ENCODE peak calls at places on chromosomes 11 and 22, in five cellular contexts. One of them, this sample, is unnamed. For H3K4me1 and H3K9me3, the result is how much of the 10 kb centered on the place peaks cover.

GRCh38 chr11:76415073-76415472 is 29.7 kb upstream of the EMSY start:
- DNase-seq in PC-9: no peak
- DNase-seq in MM.1S: peak
- DNase-seq in IMR-90: no peak
- DNase-seq in uterus: no peak
- DNase-seq in this sample: no peak

GRCh38 chr22:41203118-41203517 is 2.0 kb upstream of the L3MBTL2 start:
- DNase-seq in PC-9: no peak
- DNase-seq in MM.1S: no peak
- DNase-seq in IMR-90: no peak
- DNase-seq in uterus: no peak
- DNase-seq in this sample: no peak

GRCh38 chr11:126357055-126357962 is 1.8 kb downstream of the ST3GAL4 start:
- DNase-seq in PC-9: no peak
- DNase-seq in MM.1S: no peak
- DNase-seq in IMR-90: no peak
- DNase-seq in uterus: no peak
- DNase-seq in this sample: no peak

GRCh38 chr11:82547163-82547560 is 186.5 kb downstream of the FAM181B start:
- DNase-seq in PC-9: no peak
- DNase-seq in MM.1S: no peak
- DNase-seq in IMR-90: no peak
- DNase-seq in uterus: no peak
- DNase-seq in this sample: no peak

GRCh38 chr11:37108436-37109204 is 510.6 kb upstream of the RAG2 start:
- DNase-seq in PC-9: no peak
- DNase-seq in MM.1S: no peak
- DNase-seq in IMR-90: no peak
- DNase-seq in uterus: no peak
- DNase-seq in this sample: no peak

GRCh38 chr11:111565111-111565720 is 24.7 kb downstream of the LAYN start:
- DNase-seq in PC-9: peak
- DNase-seq in MM.1S: peak
- DNase-seq in IMR-90: peak
- DNase-seq in uterus: peak
- DNase-seq in this sample: peak

GRCh38 chr11:106969660-106970059 is 48.6 kb downstream of the GUCY1A2 start:
- DNase-seq in PC-9: no peak
- DNase-seq in MM.1S: no peak
- DNase-seq in IMR-90: no peak
- DNase-seq in uterus: no peak
- DNase-seq in this sample: no peak

GRCh38 chr11:112658521-112658920 is 302.7 kb upstream of the NCAM1 start:
- DNase-seq in PC-9: no peak
- DNase-seq in MM.1S: no peak
- DNase-seq in IMR-90: no peak
- DNase-seq in uterus: no peak
- DNase-seq in this sample: no peak

GRCh38 chr11:90243534-90243933 is 20.7 kb upstream of the CHORDC1 start:
- DNase-seq in PC-9: no peak
- DNase-seq in MM.1S: no peak
- DNase-seq in IMR-90: no peak
- DNase-seq in uterus: no peak
- DNase-seq in this sample: no peak

GRCh38 chr11:68776442-68777235 is 25.3 kb upstream of the TESMIN start:
- DNase-seq in PC-9: peak
- DNase-seq in MM.1S: no peak
- DNase-seq in IMR-90: no peak
- DNase-seq in uterus: no peak
- DNase-seq in this sample: no peak

GRCh38 chr11:128625316-128625715 is 38.0 kb upstream of the ETS1 start:
- DNase-seq in PC-9: no peak
- DNase-seq in MM.1S: no peak
- DNase-seq in IMR-90: no peak
- DNase-seq in uterus: no peak
- DNase-seq in this sample: no peak

GRCh38 chr11:14288189-14288935 is 70.6 kb downstream of the RRAS2 start:
- DNase-seq in PC-9: no peak
- DNase-seq in MM.1S: peak
- DNase-seq in IMR-90: peak
- DNase-seq in uterus: no peak
- DNase-seq in this sample: no peak

GRCh38 chr11:95692526-95693270 is 96.9 kb downstream of the FAM76B start:
- DNase-seq in PC-9: no peak
- DNase-seq in MM.1S: no peak
- DNase-seq in IMR-90: peak
- DNase-seq in uterus: no peak
- DNase-seq in this sample: no peak

DNA sequence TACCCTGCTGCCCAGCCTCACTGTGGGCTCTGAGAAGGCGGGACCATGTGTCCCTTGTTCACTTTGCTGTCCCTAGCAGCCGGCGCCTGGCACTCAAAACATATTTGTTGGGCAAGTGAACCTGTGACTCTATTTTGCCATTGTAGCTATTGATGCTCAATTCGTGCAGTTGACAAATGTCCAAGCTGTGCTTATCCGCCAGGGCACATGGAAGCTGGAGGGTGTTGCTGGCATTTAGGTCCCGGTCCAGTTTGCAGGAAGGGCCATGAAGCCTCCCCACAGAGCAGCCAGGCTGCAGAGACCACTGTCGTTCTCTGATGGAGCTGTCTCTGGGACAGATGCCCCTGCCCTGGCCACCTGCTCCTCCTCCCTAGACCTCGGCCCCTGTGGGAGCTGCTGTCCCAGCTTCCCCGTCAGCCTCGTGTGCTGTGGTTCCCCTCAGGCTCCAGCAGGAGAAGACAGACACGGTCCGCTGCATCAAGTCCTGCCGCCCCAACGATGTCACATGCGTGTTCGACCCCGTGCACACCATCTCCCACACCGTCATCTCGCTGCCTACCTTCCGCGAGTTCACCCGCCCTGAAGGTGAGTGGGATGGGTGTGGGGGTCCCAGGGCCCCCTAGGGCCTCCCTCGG is 71.5 kb downstream of the FBLN1 start:
- DNase-seq in PC-9: no peak
- DNase-seq in MM.1S: no peak
- DNase-seq in IMR-90: no peak
- DNase-seq in uterus: no peak
- DNase-seq in this sample: no peak
- H3K4me1 ChIP-seq in PC-9: under half
- H3K4me1 ChIP-seq in MM.1S: under half
- H3K4me1 ChIP-seq in IMR-90: under half
- H3K4me1 ChIP-seq in uterus: under half
- H3K4me1 ChIP-seq in this sample: under half

GRCh38 chr11:2653930-2654739 is 45.7 kb downstream of the KCNQ1OT1 start:
- DNase-seq in PC-9: no peak
- DNase-seq in MM.1S: no peak
- DNase-seq in IMR-90: no peak
- DNase-seq in uterus: no peak
- DNase-seq in this sample: no peak

GRCh38 chr11:2655834-2656622 is 43.8 kb downstream of the KCNQ1OT1 start:
- DNase-seq in PC-9: no peak
- DNase-seq in MM.1S: no peak
- DNase-seq in IMR-90: peak
- DNase-seq in uterus: no peak
- DNase-seq in this sample: no peak

GRCh38 chr11:2655320-2655719 is 44.5 kb downstream of the KCNQ1OT1 start:
- DNase-seq in PC-9: no peak
- DNase-seq in MM.1S: no peak
- DNase-seq in IMR-90: no peak
- DNase-seq in uterus: no peak
- DNase-seq in this sample: no peak

GRCh38 chr11:2657697-2658284 is 42.0 kb downstream of the KCNQ1OT1 start:
- DNase-seq in PC-9: no peak
- DNase-seq in MM.1S: no peak
- DNase-seq in IMR-90: no peak
- DNase-seq in uterus: no peak
- DNase-seq in this sample: no peak

DNA sequence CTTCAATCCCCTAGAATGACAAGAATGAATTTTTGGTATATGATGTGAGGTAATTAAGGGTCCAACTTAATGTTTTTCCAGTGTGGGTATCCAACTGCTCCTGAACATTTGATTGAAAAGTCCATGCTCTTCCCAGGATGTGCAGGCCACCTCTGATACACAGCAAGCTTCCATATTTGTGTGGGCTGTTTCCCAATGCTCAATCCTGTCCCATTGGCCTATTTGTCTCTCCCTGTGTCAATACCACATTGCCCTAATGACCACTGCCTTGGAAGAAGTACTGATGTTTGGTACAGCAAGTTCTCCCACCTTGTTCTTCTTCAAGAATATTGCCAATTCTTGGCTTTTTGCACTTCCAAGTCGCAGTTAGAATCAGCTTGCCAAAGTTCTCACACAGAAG is 42.9 kb downstream of the KCNQ1OT1 start:
- DNase-seq in PC-9: no peak
- DNase-seq in MM.1S: no peak
- DNase-seq in IMR-90: no peak
- DNase-seq in uterus: no peak
- DNase-seq in this sample: no peak
- H3K9me3 ChIP-seq in PC-9: under half
- H3K9me3 ChIP-seq in MM.1S: under half
- H3K9me3 ChIP-seq in IMR-90: half or more
- H3K9me3 ChIP-seq in uterus: under half
- H3K9me3 ChIP-seq in this sample: under half

GRCh38 chr11:114161486-114162250 is 102.2 kb downstream of the ZBTB16 start:
- DNase-seq in PC-9: no peak
- DNase-seq in MM.1S: no peak
- DNase-seq in IMR-90: no peak
- DNase-seq in uterus: no peak
- DNase-seq in this sample: no peak
- H3K4me1 ChIP-seq in PC-9: under half
- H3K4me1 ChIP-seq in MM.1S: under half
- H3K4me1 ChIP-seq in IMR-90: under half
- H3K4me1 ChIP-seq in uterus: under half
- H3K4me1 ChIP-seq in this sample: half or more

DNA sequence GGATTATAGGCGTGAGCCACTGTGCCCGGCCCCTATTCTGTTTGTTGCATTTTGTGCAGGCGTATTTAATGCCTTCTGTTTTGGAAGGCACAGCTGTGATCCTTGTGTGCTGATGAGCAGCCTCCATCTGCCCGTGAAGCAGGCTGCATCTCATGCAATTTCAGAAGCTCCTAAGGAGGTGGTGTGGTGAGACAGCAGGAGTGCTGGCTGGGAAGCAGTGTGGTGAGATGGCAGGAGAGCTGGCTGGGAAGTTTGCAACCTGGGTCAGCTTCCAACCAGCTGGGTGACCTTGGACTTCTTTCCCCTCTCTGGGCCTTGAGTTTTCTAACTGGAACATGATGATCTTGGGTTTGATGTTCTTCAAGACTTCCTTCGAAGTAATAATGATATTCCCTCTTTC is 525.1 kb downstream of the TBC1D22A start:
- DNase-seq in PC-9: no peak
- DNase-seq in MM.1S: no peak
- DNase-seq in IMR-90: no peak
- DNase-seq in uterus: no peak
- DNase-seq in this sample: no peak
- H3K9me3 ChIP-seq in PC-9: under half
- H3K9me3 ChIP-seq in MM.1S: under half
- H3K9me3 ChIP-seq in IMR-90: under half
- H3K9me3 ChIP-seq in uterus: under half
- H3K9me3 ChIP-seq in this sample: under half

GRCh38 chr11:47986219-47986618 is 5.9 kb downstream of the PTPRJ start:
- DNase-seq in PC-9: no peak
- DNase-seq in MM.1S: no peak
- DNase-seq in IMR-90: no peak
- DNase-seq in uterus: no peak
- DNase-seq in this sample: no peak
- H3K4me1 ChIP-seq in PC-9: half or more
- H3K4me1 ChIP-seq in MM.1S: under half
- H3K4me1 ChIP-seq in IMR-90: under half
- H3K4me1 ChIP-seq in uterus: under half
- H3K4me1 ChIP-seq in this sample: under half

DNA sequence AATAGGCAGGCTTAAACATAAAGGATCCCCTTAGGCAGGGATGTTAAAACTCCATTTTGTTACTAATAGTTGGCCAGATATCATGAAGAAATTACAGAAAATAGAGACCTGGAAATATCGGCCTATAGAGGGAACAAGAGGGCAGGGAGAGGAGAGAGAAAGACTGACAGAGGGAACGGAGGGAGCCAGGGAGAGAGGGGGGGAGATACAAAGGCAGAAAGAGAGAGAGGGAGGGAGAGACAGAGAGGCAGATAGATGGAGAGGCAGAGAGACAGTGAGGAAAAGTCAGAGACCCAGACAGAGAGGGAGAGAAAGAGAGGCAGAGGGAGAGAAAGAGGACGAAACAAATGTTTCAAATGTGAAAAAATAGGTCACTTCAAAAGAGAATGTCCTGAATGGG is 53.5 kb downstream of the ZNF280B start:
- DNase-seq in PC-9: no peak
- DNase-seq in MM.1S: no peak
- DNase-seq in IMR-90: no peak
- DNase-seq in uterus: no peak
- DNase-seq in this sample: no peak
- H3K9me3 ChIP-seq in PC-9: under half
- H3K9me3 ChIP-seq in MM.1S: under half
- H3K9me3 ChIP-seq in IMR-90: under half
- H3K9me3 ChIP-seq in uterus: under half
- H3K9me3 ChIP-seq in this sample: under half

DNA sequence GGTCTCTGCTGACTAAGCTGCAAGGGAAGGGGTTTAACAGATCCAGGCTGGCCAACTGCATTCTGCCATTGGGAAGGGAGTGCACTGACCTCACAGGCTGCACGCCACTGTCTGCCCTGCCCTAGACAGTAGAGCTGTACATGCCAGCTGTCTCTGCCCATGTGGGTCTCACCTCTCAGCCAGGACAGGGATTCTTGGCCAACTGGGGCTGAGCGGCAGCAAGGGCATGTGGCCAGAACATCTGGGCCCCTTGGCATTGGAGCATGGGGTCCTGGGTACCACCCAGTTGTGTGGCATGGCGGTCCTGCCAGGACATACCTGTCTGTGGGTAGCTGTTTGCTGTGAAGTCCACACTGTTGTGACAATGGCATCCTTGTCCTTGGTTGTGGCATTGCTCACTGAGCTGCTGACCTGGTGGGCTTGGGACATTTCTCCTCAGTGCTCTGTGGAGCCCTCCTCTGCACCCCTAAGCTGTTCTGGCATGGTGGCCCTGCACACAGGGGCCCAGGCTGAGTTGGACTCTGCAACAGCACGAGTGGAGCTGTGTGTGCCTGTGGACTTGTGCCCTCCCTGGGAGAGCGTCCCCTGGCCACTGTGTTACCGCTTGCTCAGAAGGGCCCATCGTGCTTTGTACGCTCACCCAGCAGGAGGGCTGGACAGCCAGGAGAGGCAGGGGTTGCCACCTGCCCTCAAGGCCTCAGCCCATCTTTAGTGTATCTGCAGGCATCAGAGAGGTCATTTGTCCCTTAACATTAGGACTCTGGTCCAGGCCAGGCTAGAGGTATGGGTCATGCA is 46.7 kb downstream of the MED15 start:
- DNase-seq in PC-9: no peak
- DNase-seq in MM.1S: no peak
- DNase-seq in IMR-90: no peak
- DNase-seq in uterus: no peak
- DNase-seq in this sample: no peak
- H3K4me1 ChIP-seq in PC-9: under half
- H3K4me1 ChIP-seq in MM.1S: under half
- H3K4me1 ChIP-seq in IMR-90: under half
- H3K4me1 ChIP-seq in uterus: under half
- H3K4me1 ChIP-seq in this sample: under half